ENCODE peak calls at places on chromosomes 3 and 15, in ten cellular contexts. Q is AG10803, X is BE2C, J is body of pancreas, K is mammary epithelial cell, Z is esophagus muscularis mucosa, H is sigmoid colon, C is GM12865, W is PC-9, S is ascending aorta. P is an unnamed sample.

GRCh38 chr3:101070260-101071121 is 77.3 kb upstream of the ABI3BP start:
- DNase-seq in S (no peak), Z (no peak), Q (no peak), W (no peak), C (peak), H (peak), K (no peak), J (peak), X (peak), P (peak)

GRCh38 chr3:31996195-31996594 is 14.6 kb downstream of the ZNF860 start:
- DNase-seq in H (no peak), W (no peak), C (no peak), X (no peak), K (no peak), Z (no peak), Q (no peak), J (no peak), S (no peak), P (no peak)

GRCh38 chr3:123327956-123328850 is 120.7 kb downstream of the ADCY5 start:
- DNase-seq in C (no peak), H (no peak), Q (no peak), X (no peak), J (no peak), S (no peak), K (no peak), W (no peak), Z (no peak), P (no peak)

GRCh38 chr3:44954289-44954688 is 21.7 kb downstream of the ZDHHC3 start:
- DNase-seq in C (no peak), K (no peak), S (no peak), Q (no peak), X (no peak), H (no peak), J (no peak), W (no peak), Z (no peak), P (no peak)

GRCh38 chr3:105730973-105731372 is 137.8 kb downstream of the CBLB start:
- DNase-seq in C (no peak), X (no peak), W (no peak), J (no peak), Z (no peak), K (peak), Q (no peak), H (no peak), S (no peak), P (no peak)

GRCh38 chr3:149489060-149489690 is 14.7 kb downstream of the TM4SF4 start:
- DNase-seq in W (no peak), S (no peak), X (peak), K (no peak), Z (no peak), C (peak), H (no peak), J (no peak), Q (peak), P (peak)

GRCh38 chr15:38721549-38721948 is 156.9 kb upstream of the RASGRP1 start:
- DNase-seq in X (no peak), H (no peak), W (no peak), S (no peak), Z (no peak), K (no peak), Q (peak), J (no peak), C (no peak), P (peak)

GRCh38 chr3:142586803-142587406 is 8.4 kb upstream of the ATR start:
- DNase-seq in J (peak), X (peak), W (peak), Q (peak), H (no peak), Z (no peak), K (peak), S (no peak), C (peak), P (peak)

GRCh38 chr15:62647195-62647865 is 395.2 kb upstream of the TPM1 start:
- DNase-seq in S (no peak), H (no peak), Z (peak), W (peak), K (peak), X (peak), C (no peak), Q (peak), J (no peak), P (peak)

GRCh38 chr15:70547846-70548487 is 215.4 kb downstream of the UACA start:
- DNase-seq in Q (no peak), W (no peak), C (no peak), X (no peak), S (no peak), K (no peak), Z (no peak), J (no peak), H (no peak), P (no peak)

GRCh38 chr15:91521996-91522395 is 331.5 kb upstream of the SLCO3A1 start:
- DNase-seq in S (no peak), W (peak), Z (no peak), Q (peak), J (no peak), K (peak), H (no peak), X (no peak), C (no peak), P (peak)

GRCh38 chr3:172208586-172209332 is 169.4 kb downstream of the FNDC3B start:
- DNase-seq in H (no peak), J (no peak), W (no peak), X (no peak), Z (no peak), C (no peak), K (peak), S (peak), Q (no peak), P (no peak)

GRCh38 chr15:41331281-41331680 is 1.1 kb downstream of the OIP5 start:
- DNase-seq in J (no peak), K (no peak), C (no peak), Q (no peak), H (no peak), S (no peak), Z (no peak), W (no peak), X (no peak), P (no peak)

GRCh38 chr15:65393557-65393956 is 15.8 kb upstream of the IGDCC3 start:
- DNase-seq in Z (no peak), H (no peak), J (no peak), K (no peak), C (no peak), Q (no peak), X (no peak), W (no peak), S (no peak), P (no peak)

GRCh38 chr15:69659454-69660050 is 206.9 kb downstream of the RPLP1 start:
- DNase-seq in J (no peak), S (no peak), W (peak), C (no peak), Z (no peak), X (no peak), K (no peak), H (no peak), Q (no peak), P (no peak)

GRCh38 chr3:101300073-101300472 is 20.3 kb downstream of the IMPG2 start:
- DNase-seq in H (peak), J (no peak), W (no peak), K (no peak), Z (no peak), S (no peak), X (peak), C (no peak), Q (no peak), P (no peak)

GRCh38 chr15:70281261-70281810 is 183.6 kb upstream of the TLE3 start:
- DNase-seq in W (no peak), Q (no peak), Z (no peak), C (no peak), K (no peak), H (no peak), X (no peak), J (peak), S (no peak), P (no peak)

GRCh38 chr3:129615751-129616281 is 9.3 kb upstream of the PLXND1 start:
- DNase-seq in J (no peak), Z (no peak), Q (no peak), S (no peak), X (peak), K (no peak), H (peak), C (no peak), W (no peak), P (no peak)

GRCh38 chr3:196198771-196199753 is 12.1 kb downstream of the ZDHHC19 start:
- DNase-seq in K (no peak), S (no peak), J (no peak), Q (no peak), W (peak), H (no peak), Z (no peak), X (no peak), C (no peak), P (no peak)

GRCh38 chr15:71565006-71565405 is 245.3 kb upstream of the NR2E3 start:
- DNase-seq in S (no peak), W (no peak), K (no peak), Z (peak), X (no peak), J (no peak), C (no peak), Q (no peak), H (no peak), P (no peak)

GRCh38 chr3:198071602-198072285 is 111.7 kb downstream of the LMLN start:
- DNase-seq in K (peak), Q (peak), X (no peak), J (no peak), Z (no peak), H (no peak), C (peak), W (peak), S (no peak), P (peak)

GRCh38 chr3:124281453-124282316 is 289.8 kb upstream of the ROPN1 start:
- DNase-seq in S (no peak), J (no peak), Q (peak), H (no peak), Z (peak), C (peak), W (no peak), X (peak), K (peak), P (peak)

GRCh38 chr3:187935623-187936156 is 190.4 kb upstream of the BCL6 start:
- DNase-seq in K (no peak), Z (no peak), C (peak), Q (no peak), S (no peak), H (no peak), X (peak), W (no peak), J (no peak), P (no peak)

GRCh38 chr3:4606915-4607314 is 113.8 kb downstream of the ITPR1 start:
- DNase-seq in H (no peak), J (no peak), C (no peak), K (no peak), Q (no peak), X (no peak), W (no peak), S (no peak), Z (no peak), P (peak)

GRCh38 chr3:177615015-177615414 is 417.7 kb upstream of the TBL1XR1 start:
- DNase-seq in H (peak), W (peak), Q (peak), X (no peak), S (no peak), J (peak), K (peak), C (no peak), Z (peak), P (peak)

GRCh38 chr15:93088200-93088980 is 621 bp downstream of the RGMA start:
- DNase-seq in Z (no peak), Q (no peak), J (peak), X (peak), K (peak), S (no peak), H (peak), C (no peak), W (no peak), P (no peak)

GRCh38 chr15:68821898-68822380 is 1.2 kb upstream of the ANP32A start:
- DNase-seq in K (peak), X (no peak), W (peak), Q (no peak), S (no peak), Z (no peak), H (no peak), C (peak), J (no peak), P (peak)

GRCh38 chr3:58052373-58053273 is 44.4 kb downstream of the FLNB start:
- DNase-seq in K (peak), Q (peak), J (peak), H (peak), C (peak), S (peak), X (peak), W (peak), Z (peak), P (peak)

GRCh38 chr3:45544719-45545296 is 49.7 kb upstream of the LIMD1 start:
- DNase-seq in C (no peak), J (no peak), X (no peak), Z (no peak), H (no peak), K (no peak), S (no peak), W (no peak), Q (no peak), P (no peak)

GRCh38 chr15:85771276-85771675 is 23.4 kb downstream of the KLHL25 start:
- DNase-seq in C (no peak), H (no peak), J (no peak), K (no peak), S (no peak), Q (no peak), Z (no peak), W (no peak), X (no peak), P (no peak)

GRCh38 chr15:85769182-85769900 is 25.4 kb downstream of the KLHL25 start:
- DNase-seq in J (no peak), Q (no peak), X (no peak), K (no peak), H (no peak), W (no peak), Z (no peak), S (no peak), C (no peak), P (no peak)

GRCh38 chr15:85768595-85769168 is 26.0 kb downstream of the KLHL25 start:
- DNase-seq in S (no peak), J (no peak), C (no peak), X (no peak), H (no peak), W (no peak), Q (no peak), Z (no peak), K (no peak), P (no peak)

GRCh38 chr15:85770722-85771041 is 24.0 kb downstream of the KLHL25 start:
- DNase-seq in X (no peak), Z (no peak), W (no peak), H (no peak), Q (no peak), J (no peak), K (no peak), C (no peak), S (no peak), P (no peak)

GRCh38 chr15:85770014-85770721 is 24.6 kb downstream of the KLHL25 start:
- DNase-seq in C (no peak), Q (peak), X (no peak), K (no peak), S (no peak), H (no peak), Z (no peak), J (no peak), W (no peak), P (no peak)
- TF ChIP-seq CTCF in C (no peak), Q (no peak), X (no peak), K (no peak), S (no peak), H (no peak), Z (no peak), J (no peak), W (no peak), P (no peak)

DNA sequence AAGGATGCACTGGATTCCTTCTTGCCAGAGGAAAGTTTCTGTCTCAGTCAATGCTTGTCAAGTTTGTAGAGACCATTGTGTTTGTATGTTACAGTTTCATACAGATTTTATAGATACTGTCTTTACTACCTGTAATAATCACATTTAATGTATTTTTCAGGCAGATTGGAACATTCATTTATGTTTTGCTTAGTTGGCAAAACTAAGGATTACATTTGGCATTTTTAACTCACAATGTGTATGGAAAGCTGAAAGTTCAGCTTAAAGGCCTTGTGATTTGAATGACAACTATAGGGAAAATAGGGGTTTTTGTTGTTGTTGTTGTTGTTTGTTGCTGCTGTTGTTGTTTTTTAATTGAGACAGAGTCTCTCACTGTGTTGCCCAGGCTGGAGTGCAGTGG is 137.6 kb downstream of the VPS8 start:
- DNase-seq in J (no peak), Z (no peak), H (no peak), X (no peak), S (no peak), C (no peak), Q (no peak), K (no peak), W (no peak), P (no peak)
- H3K4me3 ChIP-seq in J (no peak), Z (no peak), H (no peak), X (no peak), S (no peak), C (no peak), Q (no peak), K (no peak), W (no peak), P (no peak)

DNA sequence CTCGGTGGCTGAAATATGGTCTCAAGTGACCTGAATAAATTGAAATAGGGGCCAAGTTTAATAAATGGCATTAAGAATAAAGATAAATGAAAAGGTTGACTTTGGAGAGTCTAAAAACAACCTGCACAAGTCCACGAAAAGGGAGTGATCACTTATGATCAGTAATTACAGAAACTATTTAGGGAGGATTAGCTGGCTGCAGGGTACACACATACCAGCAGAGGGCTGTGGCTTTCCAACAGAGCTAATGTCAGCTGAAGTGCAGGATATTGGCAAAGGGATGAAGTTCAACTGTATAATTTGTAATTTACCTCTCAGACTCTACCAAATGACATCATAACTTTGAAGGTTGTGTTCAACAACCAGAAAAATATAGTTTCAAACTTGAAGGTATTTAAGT is 86.8 kb downstream of the SYNPR start:
- DNase-seq in S (no peak), C (no peak), X (peak), J (no peak), Q (no peak), Z (no peak), H (no peak), K (no peak), W (no peak), P (no peak)
- TF ChIP-seq CTCF in S (no peak), C (no peak), X (peak), J (no peak), Q (peak), Z (no peak), H (no peak), K (peak), W (no peak), P (peak)

GRCh38 chr3:133730993-133731392 is 15.2 kb upstream of the TF start:
- DNase-seq in X (no peak), C (no peak), Q (no peak), S (no peak), H (no peak), Z (no peak), K (no peak), J (no peak), W (no peak), P (no peak)

GRCh38 chr3:133734305-133734704 is 11.9 kb upstream of the TF start:
- DNase-seq in J (no peak), Z (no peak), W (no peak), H (no peak), K (no peak), Q (no peak), S (no peak), C (no peak), X (no peak), P (no peak)

DNA sequence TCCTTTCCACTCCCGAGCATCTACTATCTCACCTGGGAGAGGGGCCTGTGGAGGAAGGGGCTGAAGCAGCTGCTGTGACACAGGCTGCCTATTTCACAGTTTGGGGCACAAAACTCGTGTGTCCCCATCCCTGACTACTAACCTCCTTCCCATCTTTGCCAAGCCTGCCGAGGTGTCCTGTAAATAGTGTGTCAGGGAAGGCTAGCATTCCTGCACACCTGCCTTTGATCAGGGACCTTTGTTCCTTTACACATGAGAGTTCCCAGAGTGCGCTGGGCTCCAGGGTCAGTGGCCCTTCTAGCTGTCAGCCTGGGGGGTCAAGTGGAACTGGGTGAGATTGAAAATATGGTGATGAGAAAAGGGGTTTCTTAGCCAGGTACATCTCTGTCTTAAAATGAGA is 13.0 kb upstream of the TF start:
- DNase-seq in W (no peak), C (no peak), S (no peak), Z (peak), H (no peak), J (no peak), K (no peak), X (no peak), Q (no peak), P (no peak)
- H3K4me3 ChIP-seq in W (no peak), C (no peak), S (no peak), Z (no peak), H (no peak), J (no peak), K (no peak), X (no peak), Q (no peak), P (no peak)